ENCODE peak calls at places on chromosomes 11 and 22, in nine cellular contexts. U, Q, S, J, E, N, M, B and C are unnamed samples.

GRCh38 chr22:26666035-26666338 is 8.6 kb downstream of the MIAT start:
- DNase-seq in U (no peak), E (no peak), J (no peak), S (no peak), N (no peak), M (no peak), Q (no peak), B (no peak), C (no peak)

GRCh38 chr11:10233581-10233980 is 60.4 kb downstream of the SBF2 start:
- DNase-seq in E (no peak), S (no peak), J (no peak), M (no peak), N (no peak), B (no peak), U (no peak), Q (no peak), C (no peak)

GRCh38 chr11:69095300-69095699 is 46.6 kb downstream of the TPCN2 start:
- DNase-seq in Q (no peak), N (no peak), M (no peak), E (no peak), U (no peak), B (no peak), S (no peak), J (no peak), C (no peak)

GRCh38 chr11:23236846-23237550 is 376.7 kb upstream of the CCDC179 start:
- DNase-seq in J (no peak), U (peak), Q (no peak), M (no peak), E (no peak), B (no peak), N (no peak), S (no peak), C (no peak)

GRCh38 chr11:30826911-30827310 is 240.8 kb upstream of the MPPED2 start:
- DNase-seq in Q (no peak), E (no peak), U (no peak), S (no peak), J (no peak), N (no peak), B (no peak), M (no peak), C (no peak)

GRCh38 chr22:47543447-47543846 is 781.0 kb downstream of the TBC1D22A start:
- DNase-seq in M (no peak), B (no peak), J (no peak), E (no peak), Q (no peak), N (no peak), U (no peak), S (no peak), C (no peak)

GRCh38 chr22:41449321-41449720 is 2.7 kb upstream of the TOB2 start:
- DNase-seq in Q (no peak), M (no peak), S (no peak), U (peak), J (no peak), E (no peak), B (no peak), N (no peak), C (no peak)

GRCh38 chr11:119607726-119608125 is 121.3 kb downstream of the NECTIN1 start:
- DNase-seq in Q (peak), E (no peak), B (no peak), J (no peak), N (peak), M (no peak), U (peak), S (no peak), C (no peak)

GRCh38 chr11:88807349-88807748 is 258.4 kb downstream of the GRM5 start:
- DNase-seq in S (no peak), N (no peak), Q (no peak), M (no peak), E (no peak), J (no peak), U (no peak), B (no peak), C (no peak)

GRCh38 chr22:30566125-30566524 is 8.3 kb downstream of the GAL3ST1 start:
- DNase-seq in U (no peak), E (no peak), Q (no peak), J (no peak), M (no peak), B (no peak), S (no peak), N (no peak), C (no peak)

GRCh38 chr11:45859661-45860140 is 12.4 kb downstream of the CRY2 start:
- DNase-seq in E (no peak), U (peak), Q (peak), J (peak), B (peak), S (no peak), N (peak), M (peak), C (no peak)

GRCh38 chr11:116110356-116110755 is 606.1 kb upstream of the CADM1 start:
- DNase-seq in J (no peak), M (no peak), B (no peak), N (no peak), U (no peak), E (no peak), S (no peak), Q (no peak), C (no peak)

GRCh38 chr11:33329705-33330329 is 72.6 kb downstream of the HIPK3 start:
- DNase-seq in J (no peak), B (no peak), S (peak), M (no peak), U (peak), Q (no peak), N (peak), E (peak), C (no peak)

GRCh38 chr11:8011981-8012444 is 24.9 kb downstream of the EIF3F start:
- DNase-seq in B (no peak), N (peak), E (no peak), U (no peak), Q (no peak), M (no peak), J (peak), S (no peak), C (no peak)

GRCh38 chr11:6607190-6607635 is 3.6 kb downstream of the ILK start:
- DNase-seq in B (no peak), E (no peak), U (no peak), Q (no peak), J (peak), S (no peak), N (no peak), M (no peak), C (no peak)

GRCh38 chr11:46339816-46340215 is 7.4 kb upstream of the DGKZ start:
- DNase-seq in N (no peak), B (no peak), E (no peak), S (no peak), J (no peak), Q (no peak), M (no peak), U (peak), C (no peak)

GRCh38 chr22:25853902-25854301 is 111.9 kb downstream of the MYO18B start:
- DNase-seq in S (no peak), M (no peak), N (peak), J (no peak), Q (no peak), E (no peak), U (peak), B (no peak), C (no peak)

GRCh38 chr11:63802637-63803414 is 10.4 kb upstream of the SPINDOC start:
- DNase-seq in E (no peak), M (no peak), Q (no peak), J (no peak), N (no peak), B (no peak), S (no peak), U (peak), C (no peak)

GRCh38 chr22:45227645-45228400 is 12.9 kb downstream of the KIAA0930 start:
- DNase-seq in B (no peak), N (peak), S (no peak), J (no peak), E (no peak), Q (peak), U (no peak), M (peak), C (no peak)

GRCh38 chr11:100687032-100687629 is at the start of gene ARHGAP42:
- DNase-seq in M (peak), Q (peak), N (peak), B (peak), U (peak), E (no peak), S (peak), J (peak), C (no peak)

GRCh38 chr11:12224537-12224893 is 114.1 kb downstream of the MICAL2 start:
- DNase-seq in U (no peak), S (no peak), B (no peak), N (peak), M (no peak), J (no peak), Q (peak), E (peak), C (peak)